ENCODE peak calls at places on chromosomes 4 and X, in seven cellular contexts. M is NCI-H446; S is amniotic epithelial cell; R is brain microvascular endothelial cell; Z is stimulated activated CD8-positive, alpha-beta memory T cell treated with anti-CD3 and anti-CD28 coated beads, Interleukin-12 subunit alpha, Interleukin-12 subunit beta, amount 100 ng/mL, for 4 hours; E is pancreas; A is aorta. G is an unnamed sample.

GRCh38 chr4:147201016-147201415 is 255.4 kb upstream of the TTC29 start:
- DNase-seq in M (no peak), S (peak), R (no peak), Z (no peak), E (no peak), A (no peak), G (no peak)

GRCh38 chrX:145817299-145817665 is 347 bp upstream of the SLITRK2 start:
- DNase-seq in M (no peak), S (no peak), R (no peak), Z (no peak), E (peak), A (no peak), G (no peak)

GRCh38 chr4:147311956-147312355 is 168.9 kb upstream of the EDNRA start:
- DNase-seq in M (no peak), S (peak), R (no peak), Z (no peak), E (no peak), A (no peak), G (no peak)

GRCh38 chr4:168102403-168102802 is 10.1 kb downstream of the ANXA10 start:
- DNase-seq in M (no peak), S (no peak), R (no peak), Z (no peak), E (no peak), A (no peak), G (no peak)

GRCh38 chr4:88818650-88819470 is 121.2 kb upstream of the NAP1L5 start:
- DNase-seq in M (peak), S (peak), R (peak), Z (no peak), E (no peak), A (peak), G (no peak)

GRCh38 chr4:90503677-90504076 is 376.5 kb downstream of the CCSER1 start:
- DNase-seq in M (no peak), S (no peak), R (no peak), Z (no peak), E (no peak), A (no peak), G (no peak)

GRCh38 chr4:17576932-17577659 is at the start of gene LAP3:
- DNase-seq in M (peak), S (peak), R (peak), Z (peak), E (peak), A (peak), G (peak)

GRCh38 chrX:11893933-11894710 is 136.1 kb downstream of the MSL3 start:
- DNase-seq in M (no peak), S (no peak), R (no peak), Z (no peak), E (no peak), A (no peak), G (no peak)

GRCh38 chr4:67014592-67014991 is 530.7 kb downstream of the CENPC start:
- DNase-seq in M (no peak), S (no peak), R (no peak), Z (no peak), E (no peak), A (no peak), G (no peak)

GRCh38 chrX:75746891-75747639 is 38.0 kb downstream of the MAGEE2 start:
- DNase-seq in M (no peak), S (peak), R (peak), Z (peak), E (no peak), A (peak), G (no peak)

GRCh38 chr4:95466791-95467190 is 82.0 kb downstream of the UNC5C start:
- DNase-seq in M (no peak), S (no peak), R (no peak), Z (no peak), E (no peak), A (no peak), G (no peak)

GRCh38 chrX:154799554-154800348 is 5.5 kb downstream of the MPP1 start:
- DNase-seq in M (peak), S (no peak), R (no peak), Z (no peak), E (peak), A (no peak), G (no peak)

GRCh38 chrX:3743821-3744439 is 30.5 kb upstream of the PRKX start:
- DNase-seq in M (no peak), S (no peak), R (no peak), Z (peak), E (no peak), A (no peak), G (no peak)

GRCh38 chr4:3324093-3324815 is 31.4 kb downstream of the RGS12 start:
- DNase-seq in M (no peak), S (no peak), R (no peak), Z (no peak), E (no peak), A (peak), G (peak)

GRCh38 chrX:100643943-100644587 is at the start of gene SRPX2:
- DNase-seq in M (no peak), S (peak), R (peak), Z (no peak), E (no peak), A (peak), G (no peak)

GRCh38 chr4:152094851-152095700 is 334.3 kb upstream of the GATB start:
- DNase-seq in M (no peak), S (peak), R (peak), Z (no peak), E (no peak), A (no peak), G (no peak)

GRCh38 chr4:132542228-132542627 is 606.9 kb upstream of the PCDH10 start:
- DNase-seq in M (no peak), S (no peak), R (no peak), Z (no peak), E (no peak), A (no peak), G (no peak)

GRCh38 chrX:17081535-17081934 is 135.1 kb downstream of the REPS2 start:
- DNase-seq in M (no peak), S (peak), R (no peak), Z (no peak), E (no peak), A (no peak), G (no peak)

GRCh38 chrX:95076449-95076848 is 1402.4 kb downstream of the FAM133A start:
- DNase-seq in M (peak), S (peak), R (peak), Z (no peak), E (no peak), A (no peak), G (no peak)

GRCh38 chr4:37815591-37815990 is 10.9 kb upstream of the PGM2 start:
- DNase-seq in M (no peak), S (no peak), R (no peak), Z (no peak), E (no peak), A (no peak), G (no peak)

GRCh38 chr4:6404611-6405416 is 67.6 kb downstream of the PPP2R2C start:
- DNase-seq in M (no peak), S (no peak), R (no peak), Z (no peak), E (no peak), A (no peak), G (no peak)

GRCh38 chr4:148052448-148052847 is 320.6 kb downstream of the ARHGAP10 start:
- DNase-seq in M (no peak), S (peak), R (no peak), Z (no peak), E (no peak), A (no peak), G (no peak)

GRCh38 chr4:80129785-80130184 is 56.8 kb upstream of the ANTXR2 start:
- DNase-seq in M (no peak), S (no peak), R (no peak), Z (no peak), E (no peak), A (no peak), G (no peak)

GRCh38 chr4:2138846-2139500 is 79.8 kb downstream of the NAT8L start:
- DNase-seq in M (no peak), S (no peak), R (no peak), Z (no peak), E (no peak), A (no peak), G (no peak)

GRCh38 chrX:13506574-13506973 is 62.8 kb upstream of the EGFL6 start:
- DNase-seq in M (peak), S (peak), R (peak), Z (no peak), E (no peak), A (no peak), G (no peak)

GRCh38 chrX:30961805-30962204 is 72.8 kb upstream of the TAB3 start:
- DNase-seq in M (no peak), S (no peak), R (no peak), Z (no peak), E (no peak), A (no peak), G (no peak)

GRCh38 chr4:70570796-70571195 is 21.3 kb upstream of the AMBN start:
- DNase-seq in M (no peak), S (no peak), R (no peak), Z (no peak), E (no peak), A (no peak), G (no peak)

GRCh38 chr4:150816491-150816890 is 198.6 kb downstream of the LRBA start:
- DNase-seq in M (no peak), S (no peak), R (no peak), Z (no peak), E (no peak), A (no peak), G (no peak)

GRCh38 chrX:101291204-101291603 is at the start of gene TAF7L:
- DNase-seq in M (no peak), S (peak), R (no peak), Z (no peak), E (no peak), A (no peak), G (no peak)

GRCh38 chr4:3679071-3679825 is 86.9 kb upstream of the ADRA2C start:
- DNase-seq in M (no peak), S (no peak), R (no peak), Z (no peak), E (peak), A (peak), G (peak)

GRCh38 chr4:37453004-37453360 is 208.4 kb downstream of the NWD2 start:
- DNase-seq in M (peak), S (peak), R (peak), Z (no peak), E (no peak), A (no peak), G (no peak)

GRCh38 chr4:155419266-155419665 is 42.5 kb upstream of the MAP9 start:
- DNase-seq in M (no peak), S (peak), R (peak), Z (no peak), E (no peak), A (no peak), G (no peak)

GRCh38 chr4:174674305-174674840 is 152.1 kb upstream of the HPGD start:
- DNase-seq in M (no peak), S (peak), R (no peak), Z (no peak), E (no peak), A (no peak), G (no peak)

G was measured in suprapubic skin.